ENCODE peak calls at places on chromosomes 5 and 9, in five cellular contexts. F, R, J, G and A are unnamed samples.

GRCh38 chr5:39648539-39649200 is 223.9 kb upstream of the DAB2 start:
- DNase-seq in F (no peak), R (no peak), J (no peak), G (peak), A (no peak)

GRCh38 chr5:150261231-150261630 is 28.3 kb downstream of the CAMK2A start:
- DNase-seq in F (no peak), R (no peak), J (no peak), G (no peak), A (no peak)

GRCh38 chr9:76181781-76182180 is 212.4 kb downstream of the RFK start:
- DNase-seq in F (no peak), R (no peak), J (no peak), G (no peak), A (no peak)

GRCh38 chr5:79893485-79893884 is 97.6 kb downstream of the MTX3 start:
- DNase-seq in F (no peak), R (no peak), J (no peak), G (no peak), A (no peak)

GRCh38 chr9:138071731-138072130 is 194.1 kb downstream of the CACNA1B start:
- DNase-seq in F (no peak), R (no peak), J (no peak), G (no peak), A (no peak)

GRCh38 chr9:126614455-126615248 is 924 bp downstream of the LMX1B start:
- DNase-seq in F (no peak), R (no peak), J (no peak), G (no peak), A (no peak)

GRCh38 chr9:112203536-112203935 is 28.4 kb upstream of the SUSD1 start:
- DNase-seq in F (no peak), R (peak), J (no peak), G (peak), A (no peak)

GRCh38 chr5:176781638-176782570 is 28.5 kb upstream of the UNC5A start:
- DNase-seq in F (no peak), R (no peak), J (no peak), G (no peak), A (no peak)

GRCh38 chr9:16128003-16128402 is 575.2 kb downstream of the CCDC171 start:
- DNase-seq in F (no peak), R (no peak), J (no peak), G (no peak), A (no peak)

GRCh38 chr5:141521244-141521781 is 32.4 kb downstream of the PCDHGC5 start:
- DNase-seq in F (no peak), R (peak), J (peak), G (peak), A (peak)

GRCh38 chr9:110842169-110842568 is 173.6 kb downstream of the MUSK start:
- DNase-seq in F (no peak), R (no peak), J (no peak), G (no peak), A (no peak)

GRCh38 chr5:147310059-147310704 is 75.4 kb downstream of the STK32A start:
- DNase-seq in F (no peak), R (peak), J (peak), G (peak), A (peak)

GRCh38 chr9:32571969-32572899 is 725 bp downstream of the NDUFB6 start:
- DNase-seq in F (peak), R (peak), J (peak), G (peak), A (peak)

GRCh38 chr9:137041134-137041533 is 4.8 kb downstream of the NPDC1 start:
- DNase-seq in F (no peak), R (no peak), J (no peak), G (no peak), A (no peak)
- H3K4me3 ChIP-seq in F (no peak), R (no peak), J (no peak), G (no peak), A (no peak)

GRCh38 chr9:84744195-84744594 is 74.7 kb downstream of the NTRK2 start:
- DNase-seq in F (no peak), R (no peak), J (no peak), G (no peak), A (no peak)

GRCh38 chr9:84748112-84748511 is 78.6 kb downstream of the NTRK2 start:
- DNase-seq in F (no peak), R (no peak), J (no peak), G (no peak), A (no peak)

GRCh38 chr9:84738353-84738752 is 68.8 kb downstream of the NTRK2 start:
- DNase-seq in F (no peak), R (no peak), J (no peak), G (no peak), A (no peak)

GRCh38 chr9:84744726-84745125 is 75.2 kb downstream of the NTRK2 start:
- DNase-seq in F (no peak), R (no peak), J (no peak), G (no peak), A (no peak)

GRCh38 chr9:84742261-84742660 is 72.7 kb downstream of the NTRK2 start:
- DNase-seq in F (no peak), R (no peak), J (no peak), G (no peak), A (no peak)
- H3K4me3 ChIP-seq in F (no peak), R (no peak), J (no peak), G (no peak), A (no peak)

DNA sequence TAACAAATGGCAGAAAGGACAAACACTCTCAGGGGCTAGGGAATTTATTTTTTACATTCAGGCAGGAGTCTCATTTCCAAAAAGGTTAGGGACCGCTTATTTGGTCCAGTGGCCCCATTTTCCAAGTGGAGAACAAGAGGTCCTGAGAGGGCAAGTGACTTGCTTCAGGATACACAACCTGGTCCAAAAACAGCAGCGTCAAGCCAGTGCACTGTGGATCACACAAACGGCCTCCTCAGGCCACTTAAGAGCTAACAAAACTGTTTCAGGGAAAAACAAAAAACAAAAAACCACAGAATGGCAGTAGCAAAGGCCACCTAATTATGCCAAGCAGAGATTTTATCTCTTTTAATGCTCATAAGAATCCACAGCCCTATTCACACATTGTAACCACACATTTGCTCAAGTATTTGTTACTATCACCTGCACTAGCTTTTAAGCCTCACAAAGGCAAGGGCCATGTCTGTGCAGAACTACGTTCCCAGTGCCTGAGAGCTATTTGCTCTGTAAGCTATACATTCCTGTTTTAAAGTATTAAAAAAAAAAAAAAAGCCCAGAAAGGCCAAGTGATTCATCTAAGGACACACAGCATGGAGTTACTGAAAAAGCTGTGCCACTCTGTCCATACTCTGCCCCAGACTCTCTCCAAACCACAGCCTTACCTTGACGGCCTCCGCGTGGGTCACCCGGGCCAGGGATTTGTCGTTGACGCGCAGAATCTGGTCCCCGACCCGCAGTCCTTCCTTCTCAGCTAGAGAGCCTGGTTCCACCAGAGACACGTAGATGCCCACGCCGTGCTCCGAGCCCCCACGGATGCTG is 1.5 kb downstream of the WHRN start:
- DNase-seq in F (no peak), R (no peak), J (no peak), G (no peak), A (no peak)
- H3K4me3 ChIP-seq in F (peak), R (peak), J (peak), G (no peak), A (peak)

DNA sequence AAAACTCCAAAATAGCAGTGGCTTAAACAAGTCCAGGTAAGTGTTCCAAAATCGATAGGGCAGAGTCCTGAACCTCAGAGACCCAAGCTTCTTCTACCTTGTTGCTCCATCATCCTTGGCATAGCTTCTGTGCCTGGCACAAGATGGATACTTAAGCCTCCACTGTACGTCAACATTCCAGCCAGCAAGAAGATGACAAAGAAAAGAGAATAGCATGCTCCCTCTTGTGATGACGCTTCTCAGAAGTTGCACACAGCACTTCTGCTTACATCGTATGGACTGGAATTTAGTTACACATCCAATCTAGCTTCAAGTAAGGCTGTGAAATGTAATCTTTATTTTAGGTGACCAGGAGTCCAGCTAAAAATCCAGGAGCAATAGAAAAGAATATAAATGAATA is 227.4 kb downstream of the ESM1 start:
- DNase-seq in F (no peak), R (peak), J (no peak), G (peak), A (peak)
- H3K4me3 ChIP-seq in F (no peak), R (no peak), J (no peak), G (no peak), A (no peak)

GRCh38 chr9:73039253-73039915 is 86.5 kb upstream of the ALDH1A1 start:
- DNase-seq in F (no peak), R (peak), J (no peak), G (peak), A (peak)
- H3K4me3 ChIP-seq in F (no peak), R (no peak), J (no peak), G (no peak), A (peak)

DNA sequence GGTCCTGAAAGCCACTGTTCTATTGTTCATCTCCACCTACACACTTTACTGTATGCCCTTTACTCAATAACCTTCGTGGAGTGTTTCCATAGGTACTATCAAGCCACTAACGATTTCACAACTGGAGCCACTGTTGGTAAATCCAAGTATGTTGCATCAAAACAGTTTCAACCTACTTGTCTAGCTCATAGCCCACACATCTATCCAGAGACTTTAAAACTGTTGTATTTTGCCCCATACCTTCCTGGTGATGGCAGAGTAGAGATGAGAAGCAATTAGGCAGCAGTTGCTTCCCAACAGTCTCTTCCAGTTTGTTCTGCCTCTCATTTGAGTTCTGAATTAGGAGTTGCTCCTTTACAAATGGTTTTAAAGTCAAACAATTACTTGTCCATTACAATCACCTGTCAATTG is 607 bp downstream of the FAXDC2 start:
- DNase-seq in F (no peak), R (peak), J (no peak), G (peak), A (peak)
- H3K4me3 ChIP-seq in F (peak), R (peak), J (peak), G (peak), A (peak)

GRCh38 chr9:14097215-14097614 is 216.7 kb downstream of the NFIB start:
- DNase-seq in F (peak), R (no peak), J (no peak), G (peak), A (peak)

GRCh38 chr9:14098102-14098501 is 215.8 kb downstream of the NFIB start:
- DNase-seq in F (no peak), R (no peak), J (no peak), G (peak), A (no peak)

GRCh38 chr9:14095272-14095671 is 218.7 kb downstream of the NFIB start:
- DNase-seq in F (no peak), R (no peak), J (no peak), G (no peak), A (no peak)

GRCh38 chr9:14097666-14098065 is 216.3 kb downstream of the NFIB start:
- DNase-seq in F (no peak), R (no peak), J (no peak), G (no peak), A (no peak)

GRCh38 chr9:14096182-14096922 is 217.6 kb downstream of the NFIB start:
- DNase-seq in F (peak), R (peak), J (peak), G (peak), A (peak)
- H3K4me3 ChIP-seq in F (no peak), R (peak), J (peak), G (peak), A (peak)